ENCODE peak calls at places on chromosomes 2 and 18, in eight cellular contexts. Q is PC-9, N is heart right ventricle, H is HepG2, G is cardiac muscle cell, Z is transverse colon, L is suprapubic skin, O is fibroblast of lung. E is an unnamed sample. For H3K4me1, the result is how much of the 10 kb centered on the place peaks cover.

GRCh38 chr2:183511154-183511553 is 386.9 kb downstream of the NUP35 start:
- DNase-seq in Q (no peak), N (no peak), H (no peak), G (no peak), Z (no peak), L (no peak), O (no peak), E (no peak)

GRCh38 chr2:97688062-97688827 is 18.7 kb downstream of the C2orf92 start:
- DNase-seq in Q (no peak), N (no peak), H (no peak), G (no peak), Z (no peak), L (no peak), O (no peak), E (no peak)

GRCh38 chr2:1561793-1562521 is 148.7 kb downstream of the TPO start:
- DNase-seq in Q (no peak), N (no peak), H (no peak), G (no peak), Z (no peak), L (no peak), O (no peak), E (no peak)

GRCh38 chr2:82789886-82790276 is 1669.2 kb downstream of the SUCLG1 start:
- DNase-seq in Q (no peak), N (no peak), H (no peak), G (no peak), Z (no peak), L (no peak), O (peak), E (no peak)

GRCh38 chr2:240416821-240417220 is 18.6 kb upstream of the GPC1 start:
- DNase-seq in Q (no peak), N (no peak), H (no peak), G (no peak), Z (no peak), L (no peak), O (no peak), E (no peak)

GRCh38 chr2:65620026-65620425 is 187.6 kb upstream of the SPRED2 start:
- DNase-seq in Q (no peak), N (no peak), H (no peak), G (no peak), Z (no peak), L (no peak), O (no peak), E (no peak)

GRCh38 chr2:101341421-101341820 is 32.9 kb upstream of the RNF149 start:
- DNase-seq in Q (no peak), N (peak), H (no peak), G (no peak), Z (no peak), L (no peak), O (no peak), E (no peak)

GRCh38 chr2:229416116-229416694 is 145.1 kb upstream of the PID1 start:
- DNase-seq in Q (no peak), N (peak), H (no peak), G (no peak), Z (peak), L (peak), O (peak), E (peak)

GRCh38 chr2:120945832-120946231 is 210.2 kb downstream of the GLI2 start:
- DNase-seq in Q (no peak), N (no peak), H (no peak), G (no peak), Z (no peak), L (no peak), O (no peak), E (no peak)

GRCh38 chr2:203599509-203599908 is 64.4 kb upstream of the RAPH1 start:
- DNase-seq in Q (no peak), N (no peak), H (no peak), G (no peak), Z (no peak), L (no peak), O (no peak), E (no peak)

GRCh38 chr2:184004289-184004944 is 593.9 kb upstream of the ZNF804A start:
- DNase-seq in Q (no peak), N (no peak), H (no peak), G (peak), Z (no peak), L (no peak), O (peak), E (no peak)

GRCh38 chr2:37851828-37852584 is 73.1 kb upstream of the RMDN2 start:
- DNase-seq in Q (no peak), N (no peak), H (no peak), G (no peak), Z (no peak), L (no peak), O (peak), E (no peak)

GRCh38 chr2:69556008-69556407 is 87.5 kb downstream of the AAK1 start:
- DNase-seq in Q (no peak), N (no peak), H (no peak), G (no peak), Z (no peak), L (no peak), O (no peak), E (no peak)

GRCh38 chr2:69559696-69560482 is 83.7 kb downstream of the AAK1 start:
- DNase-seq in Q (peak), N (no peak), H (peak), G (peak), Z (no peak), L (no peak), O (peak), E (no peak)

GRCh38 chr2:69554568-69554967 is 89.0 kb downstream of the AAK1 start:
- DNase-seq in Q (no peak), N (no peak), H (no peak), G (no peak), Z (no peak), L (no peak), O (no peak), E (no peak)

GRCh38 chr2:69549421-69549820 is 94.1 kb downstream of the AAK1 start:
- DNase-seq in Q (no peak), N (no peak), H (no peak), G (no peak), Z (no peak), L (no peak), O (peak), E (no peak)

DNA sequence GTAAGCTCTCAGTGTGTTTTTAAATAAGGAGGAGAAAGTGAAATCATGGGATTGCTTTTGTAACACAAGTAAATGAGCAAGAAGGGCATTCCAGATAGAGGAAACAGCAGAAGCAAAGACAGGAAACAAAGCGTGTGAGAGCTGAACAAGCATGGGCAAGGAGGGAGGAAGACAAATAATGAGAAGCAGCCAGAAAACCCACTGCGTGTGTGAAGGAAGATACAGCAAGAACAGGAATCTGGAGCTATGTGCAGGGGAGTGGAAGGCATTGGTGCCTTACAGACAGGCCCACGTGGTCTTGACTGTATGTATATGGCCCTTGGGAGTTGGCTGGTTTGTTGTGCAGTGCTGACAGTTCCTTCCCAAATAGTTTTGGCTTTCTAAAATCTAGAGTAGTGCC is 88.6 kb downstream of the AAK1 start:
- DNase-seq in Q (no peak), N (no peak), H (no peak), G (no peak), Z (no peak), L (no peak), O (no peak), E (peak)
- H3K27ac ChIP-seq in Q (no peak), N (peak), H (no peak), G (peak), Z (no peak), L (no peak), O (no peak), E (peak)

GRCh38 chr18:14974576-14974975 is 226.6 kb downstream of the ANKRD30B start:
- DNase-seq in Q (peak), N (no peak), H (no peak), G (no peak), Z (no peak), L (peak), O (no peak), E (no peak)

GRCh38 chr18:14974088-14974487 is 226.1 kb downstream of the ANKRD30B start:
- DNase-seq in Q (no peak), N (no peak), H (no peak), G (no peak), Z (no peak), L (peak), O (no peak), E (no peak)

GRCh38 chr18:14976736-14977430 is 228.9 kb downstream of the ANKRD30B start:
- DNase-seq in Q (peak), N (no peak), H (no peak), G (no peak), Z (no peak), L (no peak), O (no peak), E (no peak)

GRCh38 chr18:14978191-14978590 is 230.2 kb downstream of the ANKRD30B start:
- DNase-seq in Q (no peak), N (no peak), H (no peak), G (no peak), Z (no peak), L (no peak), O (no peak), E (no peak)

DNA sequence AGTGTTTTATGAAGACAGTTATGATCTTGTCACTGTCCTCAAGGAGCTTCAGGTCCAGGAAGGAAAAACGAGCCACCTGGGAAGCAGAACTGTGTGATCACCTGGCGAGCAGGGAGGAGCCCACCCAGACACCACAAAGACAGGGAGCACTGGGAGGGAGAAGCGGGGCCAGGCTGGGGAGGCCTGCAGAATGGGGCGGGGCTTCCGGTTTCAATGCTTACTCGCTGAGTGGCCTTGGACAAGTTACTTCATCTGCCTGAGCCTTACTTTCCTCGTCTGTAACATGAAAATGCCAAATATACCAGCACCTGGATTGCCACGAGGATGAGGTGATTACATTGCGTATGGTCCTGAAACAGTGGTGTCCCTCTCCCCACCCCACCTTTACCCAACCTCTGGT is 227.5 kb downstream of the ANKRD30B start:
- DNase-seq in Q (no peak), N (no peak), H (no peak), G (no peak), Z (no peak), L (no peak), O (no peak), E (no peak)
- H3K4me1 ChIP-seq in Q (half or more), N (under half), H (under half), G (under half), Z (under half), L (under half), O (under half), E (under half)

DNA sequence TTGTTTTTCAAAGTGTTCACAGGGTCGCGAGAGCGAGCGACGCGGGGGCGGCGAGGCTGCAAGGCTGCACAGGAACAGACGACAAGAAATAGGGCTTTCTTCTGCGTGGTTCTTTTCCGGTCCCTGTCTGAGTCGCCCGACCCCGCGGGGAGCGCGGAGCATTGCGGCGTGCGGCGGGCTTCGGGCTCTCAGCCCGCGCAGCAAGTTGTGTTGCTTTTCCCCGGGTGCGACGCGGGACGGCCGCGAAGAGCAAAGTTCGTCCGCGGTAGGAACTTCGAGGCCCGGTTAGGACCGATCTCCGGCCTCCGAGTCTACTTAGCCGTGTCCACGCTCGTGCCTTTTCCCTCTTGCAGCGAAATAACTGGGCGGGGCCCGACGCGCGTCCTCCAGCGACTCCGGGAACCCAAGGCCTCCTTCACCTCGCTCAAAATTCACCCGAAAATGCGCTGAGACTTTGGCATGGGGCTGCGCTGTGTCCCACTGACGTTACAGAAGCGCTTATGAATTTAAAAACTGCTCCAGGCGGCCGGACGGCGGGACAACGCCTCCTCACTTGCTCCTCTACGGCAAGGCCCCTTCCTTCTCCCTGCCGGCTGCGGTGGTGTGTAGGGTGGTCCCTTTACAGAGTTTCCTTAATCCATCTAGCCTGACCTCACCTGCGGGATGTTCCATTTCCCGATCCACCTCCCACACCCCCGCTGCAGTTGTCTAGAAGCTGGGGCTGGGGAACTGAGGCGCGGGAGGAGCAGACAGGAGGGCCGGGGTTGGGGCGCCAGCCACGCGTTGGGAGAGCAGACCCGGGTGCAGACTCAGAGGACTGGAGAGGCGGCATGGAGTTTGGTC is 1.5 kb upstream of the BCL2L11 start:
- DNase-seq in Q (no peak), N (peak), H (no peak), G (peak), Z (peak), L (peak), O (no peak), E (no peak)
- H3K4me3 ChIP-seq in Q (peak), N (peak), H (no peak), G (peak), Z (peak), L (peak), O (no peak), E (peak)

GRCh38 chr2:133503927-133504326 is 64.3 kb downstream of the NCKAP5 start:
- DNase-seq in Q (no peak), N (no peak), H (no peak), G (no peak), Z (no peak), L (no peak), O (no peak), E (no peak)
- H3K27ac ChIP-seq in Q (no peak), N (no peak), H (no peak), G (no peak), Z (no peak), L (no peak), O (no peak), E (no peak)

GRCh38 chr2:234479465-234479864 is 17.4 kb downstream of the ARL4C start:
- DNase-seq in Q (no peak), N (no peak), H (no peak), G (no peak), Z (no peak), L (no peak), O (no peak), E (no peak)

GRCh38 chr2:234478121-234478858 is 18.6 kb downstream of the ARL4C start:
- DNase-seq in Q (no peak), N (no peak), H (no peak), G (no peak), Z (no peak), L (no peak), O (no peak), E (no peak)

GRCh38 chr2:234482807-234483206 is 14.1 kb downstream of the ARL4C start:
- DNase-seq in Q (no peak), N (no peak), H (no peak), G (no peak), Z (no peak), L (no peak), O (no peak), E (no peak)

GRCh38 chr2:234481301-234481700 is 15.6 kb downstream of the ARL4C start:
- DNase-seq in Q (no peak), N (no peak), H (no peak), G (no peak), Z (no peak), L (no peak), O (no peak), E (no peak)

DNA sequence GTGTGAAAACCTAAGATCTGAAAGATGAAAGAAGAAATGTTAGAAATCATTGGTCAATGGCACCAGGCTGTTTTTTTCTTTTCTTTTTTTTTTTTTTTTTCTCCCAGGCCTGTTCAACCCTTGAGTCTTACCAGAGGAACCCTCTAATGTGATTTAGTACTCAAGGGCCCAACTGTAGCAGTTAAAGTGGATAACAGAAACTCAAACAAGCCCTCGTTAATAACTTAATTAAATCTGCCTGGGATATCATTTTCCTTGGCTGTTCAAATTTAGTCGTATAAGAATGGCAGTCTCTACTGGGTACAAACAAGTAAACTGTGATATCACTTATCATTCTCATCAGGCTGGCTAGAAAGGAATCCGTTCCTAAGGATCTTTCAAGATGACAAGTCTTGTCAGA is 16.5 kb downstream of the ARL4C start:
- DNase-seq in Q (no peak), N (no peak), H (no peak), G (no peak), Z (no peak), L (no peak), O (no peak), E (no peak)
- H3K4me1 ChIP-seq in Q (under half), N (under half), H (under half), G (under half), Z (under half), L (under half), O (under half), E (under half)

GRCh38 chr2:185811580-185811979 is 73.0 kb downstream of the FSIP2 start:
- DNase-seq in Q (no peak), N (no peak), H (peak), G (no peak), Z (no peak), L (no peak), O (no peak), E (no peak)

GRCh38 chr2:185807351-185807750 is 68.7 kb downstream of the FSIP2 start:
- DNase-seq in Q (no peak), N (no peak), H (no peak), G (no peak), Z (no peak), L (no peak), O (peak), E (no peak)

GRCh38 chr2:185802926-185803325 is 64.3 kb downstream of the FSIP2 start:
- DNase-seq in Q (no peak), N (no peak), H (no peak), G (no peak), Z (no peak), L (no peak), O (no peak), E (no peak)

DNA sequence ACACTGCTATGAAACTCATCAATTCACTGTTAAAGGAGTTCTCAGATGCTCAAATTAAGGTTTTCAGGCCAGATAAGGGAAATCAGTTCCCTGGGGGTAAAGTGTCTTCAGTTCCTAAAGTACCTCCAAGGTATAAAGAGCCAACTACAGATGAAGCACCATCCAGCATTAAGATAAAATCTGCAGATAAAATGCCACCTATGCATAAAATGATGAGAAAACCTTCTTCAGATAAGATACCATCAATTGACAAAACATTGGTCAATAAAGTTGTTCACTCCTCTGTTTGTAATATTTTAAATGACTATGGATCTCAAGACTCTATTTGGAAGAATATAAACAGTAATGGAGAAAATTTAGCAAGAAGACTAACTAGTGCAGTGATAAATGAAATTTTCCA is 68.2 kb downstream of the FSIP2 start:
- DNase-seq in Q (no peak), N (no peak), H (no peak), G (no peak), Z (no peak), L (no peak), O (no peak), E (no peak)
- H3K4me3 ChIP-seq in Q (no peak), N (no peak), H (no peak), G (no peak), Z (no peak), L (no peak), O (no peak), E (no peak)